ENCODE peak calls at places on chromosome 13, in five cellular contexts. J is A549; F is OCI-M1; K is T47D; Z is CD4-positive, CD25-positive, alpha-beta regulatory T cell. A is an unnamed sample.

GRCh38 chr13:39734952-39735351 is 79.5 kb downstream of the COG6 start:
- DNase-seq in K (no peak), Z (no peak), F (peak), J (no peak), A (no peak)

GRCh38 chr13:68813397-68813796 is 1294.2 kb upstream of the ATXN8OS start:
- DNase-seq in K (no peak), F (no peak), J (no peak), Z (no peak), A (no peak)

GRCh38 chr13:83286737-83287136 is 595.5 kb downstream of the SLITRK1 start:
- DNase-seq in Z (no peak), K (no peak), J (peak), F (no peak), A (no peak)

GRCh38 chr13:38045278-38046048 is 175.9 kb upstream of the TRPC4 start:
- DNase-seq in Z (no peak), F (peak), K (peak), J (peak), A (no peak)

GRCh38 chr13:20728579-20729300 is 25.2 kb downstream of the IL17D start:
- DNase-seq in Z (no peak), F (no peak), J (no peak), K (no peak), A (no peak)

GRCh38 chr13:99830931-99831330 is 140.6 kb downstream of the ZIC5 start:
- DNase-seq in Z (no peak), J (no peak), F (no peak), K (no peak), A (no peak)

GRCh38 chr13:92136449-92137180 is 738.2 kb downstream of the GPC5 start:
- DNase-seq in K (peak), Z (no peak), J (no peak), F (no peak), A (no peak)

GRCh38 chr13:89097994-89098393 is 1426.8 kb downstream of the SLITRK5 start:
- DNase-seq in Z (no peak), K (no peak), J (no peak), F (no peak), A (no peak)

GRCh38 chr13:23159205-23159586 is 21.6 kb upstream of the SGCG start:
- DNase-seq in J (peak), F (peak), Z (no peak), K (peak), A (no peak)

GRCh38 chr13:30806784-30807183 is 71.4 kb downstream of the ALOX5AP start:
- DNase-seq in Z (no peak), J (peak), F (peak), K (no peak), A (peak)

GRCh38 chr13:49437705-49438104 is 6.2 kb downstream of the CAB39L start:
- DNase-seq in Z (no peak), F (no peak), K (no peak), J (no peak), A (no peak)

GRCh38 chr13:21075303-21076264 is 14.2 kb upstream of the LATS2 start:
- DNase-seq in K (peak), F (peak), Z (no peak), J (no peak), A (no peak)

GRCh38 chr13:45584816-45585215 is 30.7 kb downstream of the ERICH6B start:
- DNase-seq in Z (no peak), K (peak), F (no peak), J (peak), A (no peak)

GRCh38 chr13:97268772-97269171 is 46.6 kb downstream of the MBNL2 start:
- DNase-seq in K (no peak), F (no peak), Z (no peak), J (no peak), A (no peak)

GRCh38 chr13:113577881-113578435 is 6.6 kb upstream of the TFDP1 start:
- DNase-seq in F (no peak), K (no peak), J (no peak), Z (no peak), A (no peak)

GRCh38 chr13:25833761-25834160 is 218.1 kb downstream of the SHISA2 start:
- DNase-seq in Z (no peak), J (no peak), K (no peak), F (no peak), A (no peak)

GRCh38 chr13:69565334-69565733 is 542.3 kb upstream of the ATXN8OS start:
- DNase-seq in F (peak), K (peak), Z (no peak), J (peak), A (no peak)

GRCh38 chr13:63288576-63288975 is 1872.9 kb upstream of the PCDH20 start:
- DNase-seq in F (no peak), K (no peak), J (no peak), Z (no peak), A (no peak)

GRCh38 chr13:94006271-94006670 is 473.2 kb downstream of the DCT start:
- DNase-seq in J (no peak), F (no peak), Z (no peak), K (peak), A (no peak)

GRCh38 chr13:99282264-99283231 is 24.4 kb upstream of the GPR18 start:
- DNase-seq in K (no peak), Z (no peak), F (no peak), J (no peak), A (no peak)

GRCh38 chr13:112907286-112907685 is 61.7 kb upstream of the MCF2L start:
- DNase-seq in K (no peak), Z (no peak), J (no peak), F (no peak), A (no peak)

GRCh38 chr13:30027569-30028455 is 177.4 kb upstream of the UBL3 start:
- DNase-seq in J (no peak), F (peak), K (no peak), Z (no peak), A (no peak)

GRCh38 chr13:59230484-59231264 is 933.1 kb downstream of the DIAPH3 start:
- DNase-seq in K (no peak), F (peak), Z (no peak), J (no peak), A (no peak)

GRCh38 chr13:109500146-109500773 is 286.1 kb downstream of the IRS2 start:
- DNase-seq in F (peak), K (peak), Z (no peak), J (peak), A (no peak)

GRCh38 chr13:45046445-45046844 is 57.1 kb downstream of the GPALPP1 start:
- DNase-seq in J (no peak), K (no peak), F (no peak), Z (no peak), A (no peak)

GRCh38 chr13:112779856-112780604 is 90.2 kb downstream of the ATP11A start:
- DNase-seq in F (no peak), J (no peak), K (no peak), Z (no peak), A (no peak)

A was measured in AG09319.